ENCODE peak calls at places on chromosomes 4 and X, in four cellular contexts. H is naive thymus-derived CD8-positive, alpha-beta T cell; T is activated T-helper 1 cell treated with Interleukin-2 at 50 U/mL for 16 hours; I is T-helper 1 cell. Z is an unnamed sample.

GRCh38 chrX:37912286-37912685 is 64.9 kb upstream of the DYNLT3 start:
- DNase-seq in H (no peak), T (no peak), I (no peak), Z (no peak)

GRCh38 chr4:119113033-119113655 is 22.5 kb upstream of the MYOZ2 start:
- DNase-seq in H (no peak), T (no peak), I (no peak), Z (no peak)

GRCh38 chr4:24121395-24122175 is 231.7 kb upstream of the PPARGC1A start:
- DNase-seq in H (no peak), T (no peak), I (no peak), Z (no peak)

GRCh38 chrX:96436105-96436504 is 248.5 kb upstream of the DIAPH2 start:
- DNase-seq in H (no peak), T (no peak), I (no peak), Z (no peak)

GRCh38 chr4:146522862-146523205 is 1.1 kb upstream of the SLC10A7 start:
- DNase-seq in H (no peak), T (no peak), I (peak), Z (no peak)

GRCh38 chrX:102345916-102346315 is 93.9 kb downstream of the NXF2B start:
- DNase-seq in H (peak), T (peak), I (peak), Z (peak)

GRCh38 chr4:147747787-147748454 is 16.0 kb downstream of the ARHGAP10 start:
- DNase-seq in H (no peak), T (no peak), I (no peak), Z (no peak)

GRCh38 chr4:47031713-47032404 is 492 bp downstream of the GABRB1 start:
- DNase-seq in H (no peak), T (no peak), I (no peak), Z (no peak)

GRCh38 chr4:32662803-32663202 is 1942.6 kb downstream of the PCDH7 start:
- DNase-seq in H (no peak), T (no peak), I (no peak), Z (no peak)

GRCh38 chrX:65686246-65686645 is 18.8 kb downstream of the MSN start:
- DNase-seq in H (no peak), T (no peak), I (no peak), Z (no peak)

GRCh38 chr4:107896158-107896645 is 35.1 kb upstream of the CYP2U1 start:
- DNase-seq in H (no peak), T (no peak), I (no peak), Z (no peak)

GRCh38 chr4:110085131-110085530 is 113.3 kb downstream of the ELOVL6 start:
- DNase-seq in H (peak), T (peak), I (peak), Z (peak)

GRCh38 chrX:44480591-44480990 is 62.1 kb downstream of the FUNDC1 start:
- DNase-seq in H (no peak), T (no peak), I (no peak), Z (no peak)

GRCh38 chrX:1493317-1493856 is 40.7 kb upstream of the ASMTL start:
- DNase-seq in H (no peak), T (no peak), I (no peak), Z (no peak)

GRCh38 chr4:1471443-1472147 is 65.4 kb upstream of the NKX1-1 start:
- DNase-seq in H (no peak), T (no peak), I (no peak), Z (no peak)

Z was measured in CD4-positive, alpha-beta T cell.